ENCODE peak calls at places on chromosomes 16 and 17, in four cellular contexts. N is K562, O is IMR-90, R is endothelial cell of umbilical vein. Y is an unnamed sample.

GRCh38 chr17:21678451-21679081 is 13.8 kb upstream of the KCNJ18 start:
- DNase-seq in N (peak; percentile 72), O (no peak), R (no peak), Y (no peak)

GRCh38 chr17:38907930-38908675 is 17.3 kb upstream of the LASP1NB start:
- DNase-seq in N (no peak), O (no peak), R (no peak), Y (no peak)

GRCh38 chr16:30377050-30377811 is 2.6 kb downstream of the MYL11 start:
- DNase-seq in N (peak; percentile 81), O (no peak), R (no peak), Y (no peak)

GRCh38 chr17:60065136-60065535 is 13.6 kb downstream of the HEATR6 start:
- DNase-seq in N (no peak), O (peak; percentile 65), R (peak; percentile 10), Y (no peak)

GRCh38 chr17:28744104-28744801 is 442 bp downstream of the TRAF4 start:
- DNase-seq in N (peak; percentile 88), O (peak; percentile 41), R (peak; percentile 51), Y (no peak)

GRCh38 chr16:11061629-11062270 is 117.4 kb downstream of the CLEC16A start:
- DNase-seq in N (no peak), O (no peak), R (no peak), Y (no peak)

GRCh38 chr16:16090238-16090637 is 133.1 kb downstream of the ABCC6 start:
- DNase-seq in N (no peak), O (no peak), R (no peak), Y (no peak)

GRCh38 chr16:53771655-53772497 is 67.9 kb downstream of the FTO start:
- DNase-seq in N (no peak), O (no peak), R (no peak), Y (no peak)

GRCh38 chr17:69402052-69402451 is 12.4 kb upstream of the MAP2K6 start:
- DNase-seq in N (no peak), O (no peak), R (no peak), Y (no peak)

GRCh38 chr16:3503513-3503912 is 2.7 kb downstream of the CLUAP1 start:
- DNase-seq in N (no peak), O (no peak), R (no peak), Y (no peak)

GRCh38 chr17:74924250-74924948 is at the start of gene OTOP2:
- DNase-seq in N (no peak), O (no peak), R (no peak), Y (no peak)

GRCh38 chr17:75393523-75394331 is 11.8 kb downstream of the GRB2 start:
- DNase-seq in N (peak; percentile 98), O (peak; percentile 98), R (peak; percentile 98), Y (peak; percentile 84)

GRCh38 chr16:11994187-11995119 is 17.9 kb downstream of the SNX29 start:
- DNase-seq in N (no peak), O (peak; percentile 28), R (peak; percentile 68), Y (no peak)

GRCh38 chr17:65163990-65164495 is 26.9 kb downstream of the RGS9 start:
- DNase-seq in N (peak; percentile 61), O (peak; percentile 90), R (no peak), Y (no peak)

GRCh38 chr16:55760665-55761035 is 72.2 kb downstream of the CES1 start:
- DNase-seq in N (no peak), O (no peak), R (no peak), Y (no peak)

GRCh38 chr17:15973016-15973415 is 26.5 kb downstream of the ZSWIM7 start:
- DNase-seq in N (no peak), O (no peak), R (no peak), Y (no peak)

GRCh38 chr17:72169823-72170222 is 49.0 kb downstream of the SOX9 start:
- DNase-seq in N (no peak), O (no peak), R (no peak), Y (no peak)

GRCh38 chr16:11949527-11949926 is 7.7 kb upstream of the NPIPB2 start:
- DNase-seq in N (peak; percentile 58), O (peak; percentile 47), R (peak; percentile 21), Y (no peak)

GRCh38 chr17:4617590-4618356 is 23.7 kb downstream of the ALOX15 start:
- DNase-seq in N (no peak), O (no peak), R (no peak), Y (no peak)

GRCh38 chr17:13583996-13584700 is 17.6 kb downstream of the HS3ST3A1 start:
- DNase-seq in N (no peak), O (no peak), R (no peak), Y (no peak)

GRCh38 chr17:29390856-29391631 is 881 bp downstream of the TAOK1 start:
- DNase-seq in N (peak; percentile 41), O (peak; percentile 42), R (peak; percentile 45), Y (no peak)

GRCh38 chr17:1872976-1873375 is 43.2 kb downstream of the RPA1 start:
- DNase-seq in N (no peak), O (no peak), R (no peak), Y (no peak)

GRCh38 chr17:45428050-45428953 is 4.4 kb downstream of the ARHGAP27 start:
- DNase-seq in N (peak; percentile 79), O (peak; percentile 42), R (peak; percentile 65), Y (no peak)

GRCh38 chr17:36001862-36002603 is 680 bp upstream of the CCL15 start:
- DNase-seq in N (peak; percentile 21), O (no peak), R (no peak), Y (no peak)

GRCh38 chr17:12729086-12729485 is 60.2 kb upstream of the ARHGAP44 start:
- DNase-seq in N (no peak), O (no peak), R (no peak), Y (no peak)

GRCh38 chr17:27326051-27326450 is 32.1 kb downstream of the WSB1 start:
- DNase-seq in N (no peak), O (no peak), R (no peak), Y (no peak)

GRCh38 chr16:69595127-69596036 is 29.6 kb downstream of the NFAT5 start:
- DNase-seq in N (peak; percentile 40), O (peak; percentile 76), R (peak; percentile 47), Y (no peak)

GRCh38 chr16:70437017-70437581 is 1.8 kb downstream of the ST3GAL2 start:
- DNase-seq in N (peak; percentile 83), O (peak; percentile 94), R (peak; percentile 90), Y (no peak)

GRCh38 chr17:79834575-79835469 is 4.4 kb downstream of the CBX4 start:
- DNase-seq in N (peak; percentile 53), O (no peak), R (no peak), Y (no peak)

GRCh38 chr17:76831316-76831715 is 36.9 kb upstream of the MGAT5B start:
- DNase-seq in N (no peak), O (no peak), R (no peak), Y (no peak)

GRCh38 chr17:72421128-72422092 is 300.6 kb downstream of the SOX9 start:
- DNase-seq in N (no peak), O (peak; percentile 98), R (peak; percentile 80), Y (peak; percentile 89)

GRCh38 chr16:48542966-48543365 is 67.0 kb downstream of the N4BP1 start:
- DNase-seq in N (no peak), O (no peak), R (no peak), Y (no peak)

GRCh38 chr16:48430890-48431289 is 45.7 kb upstream of the SIAH1 start:
- DNase-seq in N (no peak), O (no peak), R (no peak), Y (no peak)

GRCh38 chr16:89187337-89188063 is 12.8 kb downstream of the SLC22A31 start:
- DNase-seq in N (no peak), O (no peak), R (no peak), Y (no peak)

GRCh38 chr17:39722965-39723848 is 7.1 kb downstream of the MIEN1 start:
- DNase-seq in N (peak; percentile 96), O (no peak), R (no peak), Y (no peak)

GRCh38 chr16:27109666-27110523 is 43.2 kb downstream of the C16orf82 start:
- DNase-seq in N (peak; percentile 85), O (peak; percentile 47), R (peak; percentile 62), Y (no peak)

GRCh38 chr16:3266873-3267537 is 10.6 kb upstream of the MEFV start:
- DNase-seq in N (no peak), O (peak; percentile 35), R (peak; percentile 48), Y (no peak)

GRCh38 chr17:49516190-49516589 is 21.1 kb downstream of the NGFR start:
- DNase-seq in N (no peak), O (no peak), R (no peak), Y (no peak)

GRCh38 chr17:80968602-80969029 is 23.0 kb upstream of the CHMP6 start:
- DNase-seq in N (no peak), O (peak; percentile 49), R (no peak), Y (no peak)
- H3K9ac ChIP-seq in N (no peak overlapping the region), O (no peak overlapping the region), R (no peak overlapping the region), Y (no peak overlapping the region)

GRCh38 chr16:57688987-57689771 is 5.4 kb upstream of the DRC7 start:
- DNase-seq in N (no peak), O (no peak), R (no peak), Y (no peak)
- H3K9me1 ChIP-seq in N (peaks cover 8% of the 10 kb centered on the region), O (no peaks in the 10 kb centered on the region), R (no peaks in the 10 kb centered on the region), Y (no peaks in the 10 kb centered on the region)

DNA sequence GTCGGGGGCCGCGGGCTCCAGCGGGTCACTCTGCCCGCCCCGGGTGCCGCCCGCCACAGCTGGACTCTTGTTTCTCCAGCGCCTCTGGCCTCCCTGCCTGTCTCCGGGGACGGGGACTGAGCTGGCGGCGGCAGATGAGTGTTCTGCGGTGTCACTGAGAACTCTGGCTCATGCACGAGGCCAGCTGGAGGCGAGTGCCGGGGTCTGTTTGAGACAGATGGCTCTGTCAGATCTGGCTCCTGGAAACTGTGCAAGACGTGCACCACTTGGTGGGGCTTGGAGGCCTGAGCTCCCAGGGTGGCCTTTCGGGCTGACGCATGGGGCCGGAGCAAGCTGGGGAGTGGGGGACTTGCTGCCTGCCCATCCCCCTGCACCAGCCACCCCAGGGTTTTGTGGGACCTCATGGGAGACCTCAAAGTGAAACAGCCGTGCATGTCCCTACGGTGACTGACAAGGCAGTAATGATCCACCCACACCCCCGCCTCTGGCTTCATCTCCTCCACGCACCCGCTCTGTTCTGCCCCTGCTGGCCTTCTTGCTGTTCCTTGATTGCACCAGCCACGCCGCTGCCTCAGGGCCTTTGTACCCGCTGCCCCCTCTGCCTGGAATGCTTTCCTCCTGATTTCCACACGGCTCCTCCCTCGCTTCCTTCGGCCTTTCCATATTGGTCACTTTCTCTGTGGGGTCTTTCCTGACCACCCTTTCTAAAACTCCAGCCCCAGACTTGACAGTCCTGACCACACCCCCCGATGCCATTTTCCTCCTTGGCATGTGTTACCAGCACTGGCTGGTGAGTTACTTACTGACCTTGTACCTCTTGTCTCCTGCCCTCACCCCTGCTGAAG is 174.9 kb upstream of the CIBAR2 start:
- DNase-seq in N (peak; percentile 76), O (peak; percentile 65), R (no peak), Y (no peak)
- H3K9ac ChIP-seq in N (peak overlapping the region; percentile 69), O (no peak overlapping the region), R (no peak overlapping the region), Y (no peak overlapping the region)

DNA sequence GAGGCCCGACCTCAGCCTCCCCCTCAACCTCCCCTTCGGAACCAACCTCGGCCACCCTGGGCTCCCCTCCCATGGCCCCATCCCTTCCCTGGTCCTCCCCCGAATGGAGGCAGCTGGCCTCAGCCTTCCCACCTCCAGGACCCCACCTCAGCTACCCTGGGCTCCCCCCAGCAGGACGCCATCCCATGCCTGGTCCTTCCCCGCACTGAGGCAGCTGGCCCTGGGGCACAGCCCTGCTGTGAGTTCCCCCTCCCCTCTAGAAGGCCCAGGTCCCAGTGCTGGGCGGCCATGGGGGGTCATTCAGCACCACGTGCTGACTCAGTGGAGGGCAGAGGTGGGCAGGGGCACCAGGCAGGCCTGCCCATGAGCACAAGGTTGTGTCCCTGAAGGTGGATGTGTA is 28.9 kb upstream of the PVALEF start:
- DNase-seq in N (no peak), O (no peak), R (no peak), Y (no peak)
- H3K9me1 ChIP-seq in N (no peaks in the 10 kb centered on the region), O (peaks cover 3% of the 10 kb centered on the region), R (no peaks in the 10 kb centered on the region), Y (no peaks in the 10 kb centered on the region)